ENCODE peak calls at places on chromosome 5, in eight cellular contexts. G is tibial artery, A is IMR-90, J is colonic mucosa, N is gastrocnemius medialis, P is fibroblast of mammary gland, U is GM23338, S is adrenal gland. M is an unnamed sample.

GRCh38 chr5:170429014-170429413 is 39.8 kb upstream of the KCNMB1 start:
- DNase-seq in G (peak), A (no peak), J (no peak), N (no peak), P (peak), U (peak), S (no peak), M (peak)

GRCh38 chr5:176528761-176529115 is 8.5 kb downstream of the RNF44 start:
- DNase-seq in G (no peak), A (no peak), J (no peak), N (no peak), P (no peak), U (no peak), S (no peak), M (no peak)

GRCh38 chr5:158450761-158451160 is 591.8 kb upstream of the CLINT1 start:
- DNase-seq in G (no peak), A (peak), J (no peak), N (no peak), P (no peak), U (no peak), S (no peak), M (peak)

GRCh38 chr5:168417731-168418429 is 68.4 kb upstream of the RARS1 start:
- DNase-seq in G (no peak), A (peak), J (no peak), N (no peak), P (no peak), U (no peak), S (no peak), M (peak)

GRCh38 chr5:139050432-139050831 is 147.7 kb downstream of the SIL1 start:
- DNase-seq in G (no peak), A (no peak), J (no peak), N (no peak), P (no peak), U (no peak), S (no peak), M (no peak)

GRCh38 chr5:96624631-96625030 is 37.5 kb upstream of the CAST start:
- DNase-seq in G (no peak), A (no peak), J (no peak), N (no peak), P (no peak), U (no peak), S (no peak), M (no peak)

GRCh38 chr5:102713278-102713677 is 41.8 kb upstream of the PAM start:
- DNase-seq in G (no peak), A (no peak), J (no peak), N (no peak), P (no peak), U (no peak), S (no peak), M (no peak)

GRCh38 chr5:102018279-102018678 is 277.8 kb downstream of the SLCO4C1 start:
- DNase-seq in G (no peak), A (no peak), J (no peak), N (no peak), P (no peak), U (no peak), S (no peak), M (no peak)

GRCh38 chr5:6551287-6551954 is 81.4 kb downstream of the NSUN2 start:
- DNase-seq in G (peak), A (no peak), J (no peak), N (peak), P (peak), U (no peak), S (no peak), M (peak)

GRCh38 chr5:149930060-149930753 is 14.4 kb downstream of the PDE6A start:
- DNase-seq in G (no peak), A (no peak), J (no peak), N (no peak), P (peak), U (no peak), S (peak), M (no peak)

GRCh38 chr5:36378551-36378950 is 76.8 kb upstream of the RANBP3L start:
- DNase-seq in G (no peak), A (peak), J (no peak), N (no peak), P (peak), U (no peak), S (no peak), M (peak)

GRCh38 chr5:54063817-54064216 is 246.6 kb downstream of the ARL15 start:
- DNase-seq in G (no peak), A (peak), J (no peak), N (no peak), P (peak), U (no peak), S (no peak), M (peak)

GRCh38 chr5:54062958-54063357 is 247.4 kb downstream of the ARL15 start:
- DNase-seq in G (no peak), A (peak), J (no peak), N (no peak), P (peak), U (no peak), S (no peak), M (peak)

GRCh38 chr5:54066433-54066832 is 243.9 kb downstream of the ARL15 start:
- DNase-seq in G (no peak), A (no peak), J (no peak), N (no peak), P (no peak), U (no peak), S (no peak), M (no peak)
- TF ChIP-seq CTCF in G (no peak), A (no peak), J (no peak), N (no peak), P (no peak), U (peak), S (no peak), M (no peak)

DNA sequence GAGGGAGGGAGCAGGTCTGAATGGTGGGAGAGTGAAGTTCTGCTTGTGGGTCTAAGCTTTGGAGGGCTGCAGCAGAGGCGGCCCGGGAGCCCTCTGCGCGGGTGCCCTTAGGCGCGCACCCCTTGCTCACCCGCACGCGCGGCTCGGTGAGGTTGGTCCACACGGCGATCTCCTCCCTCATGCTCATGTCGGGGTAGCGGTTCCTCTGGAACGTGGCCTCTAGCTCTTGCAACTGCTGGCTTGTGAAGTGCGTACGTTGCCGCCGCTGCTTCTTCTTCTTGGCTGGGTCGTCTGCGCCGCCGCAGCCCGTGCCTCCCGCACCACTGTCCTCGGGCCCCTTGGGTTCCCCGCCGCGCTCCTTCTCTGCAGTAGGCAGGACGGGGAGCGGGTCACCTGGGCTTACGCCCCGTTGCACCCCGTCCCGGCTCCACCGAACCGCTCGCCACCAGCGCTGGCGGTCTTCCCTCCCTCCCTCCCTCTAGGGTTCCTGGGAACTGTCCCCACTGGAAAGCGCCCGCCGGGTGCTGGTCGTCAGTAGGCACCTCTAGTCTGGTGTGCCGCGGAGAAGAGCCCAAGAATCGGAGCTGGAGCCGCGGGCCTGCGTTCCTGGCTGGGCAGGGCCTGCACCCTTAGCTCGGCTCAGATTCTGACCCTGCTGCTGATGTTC is 2.7 kb downstream of the PITX1 start:
- DNase-seq in G (no peak), A (peak), J (no peak), N (no peak), P (no peak), U (peak), S (peak), M (no peak)
- H3K4me3 ChIP-seq in G (peak), A (peak), J (peak), N (peak), P (no peak), U (peak), S (peak), M (no peak)

GRCh38 chr5:29218138-29218537 is 1975.3 kb upstream of the CDH6 start:
- DNase-seq in G (no peak), A (no peak), J (no peak), N (no peak), P (no peak), U (peak), S (no peak), M (no peak)

GRCh38 chr5:29218829-29219228 is 1974.7 kb upstream of the CDH6 start:
- DNase-seq in G (no peak), A (no peak), J (no peak), N (no peak), P (no peak), U (no peak), S (no peak), M (no peak)

GRCh38 chr5:29213475-29213874 is 1980.0 kb upstream of the CDH6 start:
- DNase-seq in G (no peak), A (no peak), J (no peak), N (no peak), P (no peak), U (no peak), S (no peak), M (no peak)

DNA sequence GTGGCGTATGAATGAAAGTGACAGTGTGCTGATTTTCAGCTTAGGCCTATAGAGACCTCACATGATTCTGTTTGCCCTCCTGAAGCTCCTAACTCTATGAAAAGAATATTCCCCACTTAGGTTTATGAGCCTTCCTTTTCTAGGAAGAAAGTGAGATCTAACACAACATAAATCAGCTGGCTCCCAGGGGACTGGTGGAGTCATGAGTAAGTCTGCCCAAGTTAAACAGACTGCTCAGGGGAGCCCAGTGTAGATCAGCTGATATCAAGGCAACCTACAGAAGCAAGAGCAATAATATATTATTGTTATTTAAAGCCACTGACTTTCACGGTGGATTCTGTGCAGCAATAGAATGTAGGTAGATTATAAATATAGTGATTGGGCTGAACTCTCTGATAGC is 1978.7 kb upstream of the CDH6 start:
- DNase-seq in G (no peak), A (no peak), J (no peak), N (no peak), P (no peak), U (no peak), S (no peak), M (no peak)
- TF ChIP-seq CTCF in G (no peak), A (no peak), J (no peak), N (no peak), P (no peak), U (no peak), S (no peak), M (no peak)

GRCh38 chr5:74423383-74423782 is 217.1 kb downstream of the ENC1 start:
- DNase-seq in G (no peak), A (no peak), J (no peak), N (no peak), P (no peak), U (no peak), S (no peak), M (no peak)

GRCh38 chr5:74421365-74421764 is 219.2 kb downstream of the ENC1 start:
- DNase-seq in G (no peak), A (no peak), J (no peak), N (no peak), P (no peak), U (no peak), S (no peak), M (no peak)

GRCh38 chr5:74420220-74420619 is 220.3 kb downstream of the ENC1 start:
- DNase-seq in G (no peak), A (no peak), J (no peak), N (no peak), P (no peak), U (no peak), S (no peak), M (no peak)

GRCh38 chr5:74422671-74423070 is 217.9 kb downstream of the ENC1 start:
- DNase-seq in G (no peak), A (no peak), J (no peak), N (no peak), P (no peak), U (no peak), S (no peak), M (no peak)

DNA sequence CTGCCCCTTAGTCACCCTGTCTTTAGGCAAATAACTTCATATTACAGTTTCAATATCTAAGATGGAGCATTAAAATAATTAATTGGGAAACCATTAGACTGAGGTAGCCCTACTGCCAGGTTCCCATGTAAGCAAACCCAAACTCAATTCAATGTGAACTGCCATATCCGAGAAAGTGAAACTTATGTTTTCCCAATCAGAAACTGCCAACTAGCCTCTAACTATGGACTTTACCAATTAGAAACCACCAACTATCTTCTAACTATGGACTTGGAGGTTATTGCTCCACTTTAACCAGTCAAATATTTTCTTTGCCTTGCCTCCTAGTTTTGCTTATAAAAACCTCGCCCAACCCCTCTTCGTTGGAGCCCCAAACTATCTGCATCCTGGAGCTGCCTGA is 218.5 kb downstream of the ENC1 start:
- DNase-seq in G (no peak), A (no peak), J (no peak), N (no peak), P (no peak), U (no peak), S (no peak), M (no peak)
- H3K4me3 ChIP-seq in G (no peak), A (no peak), J (no peak), N (no peak), P (no peak), U (no peak), S (no peak), M (no peak)

GRCh38 chr5:172868436-172868923 is 34.4 kb downstream of the ERGIC1 start:
- DNase-seq in G (no peak), A (peak), J (no peak), N (no peak), P (peak), U (no peak), S (peak), M (peak)

GRCh38 chr5:172867761-172868435 is 33.8 kb downstream of the ERGIC1 start:
- DNase-seq in G (no peak), A (peak), J (no peak), N (no peak), P (no peak), U (no peak), S (no peak), M (no peak)

GRCh38 chr5:172870261-172870806 is 36.3 kb downstream of the ERGIC1 start:
- DNase-seq in G (no peak), A (peak), J (no peak), N (peak), P (peak), U (no peak), S (peak), M (peak)

GRCh38 chr5:172869734-172870133 is 35.7 kb downstream of the ERGIC1 start:
- DNase-seq in G (no peak), A (no peak), J (no peak), N (no peak), P (peak), U (no peak), S (no peak), M (no peak)

GRCh38 chr5:172868924-172869565 is 35.0 kb downstream of the ERGIC1 start:
- DNase-seq in G (peak), A (peak), J (no peak), N (peak), P (peak), U (no peak), S (peak), M (peak)
- TF ChIP-seq CTCF in G (peak), A (peak), J (no peak), N (peak), P (peak), U (no peak), S (peak), M (peak)

GRCh38 chr5:128962211-128962610 is 3.1 kb upstream of the SLC27A6 start:
- DNase-seq in G (no peak), A (no peak), J (no peak), N (no peak), P (no peak), U (peak), S (no peak), M (no peak)

GRCh38 chr5:128966846-128967245 is 1.6 kb downstream of the SLC27A6 start:
- DNase-seq in G (no peak), A (no peak), J (no peak), N (no peak), P (no peak), U (no peak), S (no peak), M (no peak)

GRCh38 chr5:128965638-128966302 is 482 bp downstream of the SLC27A6 start:
- DNase-seq in G (no peak), A (no peak), J (no peak), N (no peak), P (no peak), U (peak), S (no peak), M (no peak)

GRCh38 chr5:128966375-128966774 is 1.1 kb downstream of the SLC27A6 start:
- DNase-seq in G (no peak), A (no peak), J (no peak), N (no peak), P (no peak), U (peak), S (no peak), M (no peak)

GRCh38 chr5:128965011-128965637 is at the start of gene SLC27A6:
- DNase-seq in G (no peak), A (no peak), J (peak), N (no peak), P (peak), U (peak), S (peak), M (no peak)
- H3K4me3 ChIP-seq in G (no peak), A (peak), J (peak), N (peak), P (peak), U (peak), S (peak), M (peak)

DNA sequence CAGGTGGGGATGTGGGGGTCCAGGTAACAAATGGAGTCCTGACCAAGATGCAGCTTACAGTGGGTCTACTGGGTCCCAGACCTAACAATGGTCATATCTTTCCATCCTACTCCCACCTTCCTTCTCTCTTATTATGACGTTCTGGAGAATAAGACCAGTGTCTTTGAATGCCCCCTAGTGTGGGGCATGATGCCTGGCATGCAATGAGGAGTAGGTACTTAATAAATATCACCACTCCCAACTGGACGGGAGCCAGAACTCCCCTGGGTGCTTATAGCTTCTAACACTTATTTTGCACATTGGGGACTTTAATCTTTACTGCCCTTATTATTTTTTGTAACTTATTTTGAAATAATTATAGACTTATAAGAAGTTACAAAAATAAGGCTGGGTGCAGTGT is 98.2 kb downstream of the NDFIP1 start:
- DNase-seq in G (no peak), A (no peak), J (no peak), N (no peak), P (no peak), U (no peak), S (no peak), M (no peak)
- TF ChIP-seq CTCF in G (no peak), A (no peak), J (no peak), N (no peak), P (peak), U (peak), S (no peak), M (peak)

M was measured in astrocyte of the spinal cord.